ENCODE peak calls at places on chromosomes 11 and 22, in eight cellular contexts. N, H, J, Y, W, B, T and S are unnamed samples.
A peak's percentile ranks its signal among the peaks of the same experiment; 100 is the strongest.

GRCh38 chr11:105609832-105610781 is at the start of gene GRIA4:
- DNase-seq in N (peak; percentile 64), H (peak; percentile 88), J (peak; percentile 70), Y (peak; percentile 70), W (peak; percentile 74), B (peak; percentile 72), T (peak; percentile 86), S (peak; percentile 65)

GRCh38 chr22:36873614-36874308 is 13.0 kb downstream of the NCF4 start:
- DNase-seq in N (no peak), H (peak; percentile 64), J (peak; percentile 50), Y (peak; percentile 92), W (peak; percentile 45), B (peak; percentile 66), T (peak; percentile 73), S (peak; percentile 80)

GRCh38 chr11:113179181-113179701 is 135.1 kb upstream of the TTC12 start:
- DNase-seq in N (peak; percentile 41), H (no peak), J (no peak), Y (no peak), W (no peak), B (no peak), T (peak; percentile 65), S (no peak)

GRCh38 chr22:39287076-39287743 is 32.2 kb downstream of the RPL3 start:
- DNase-seq in N (no peak), H (peak; percentile 81), J (no peak), Y (peak; percentile 41), W (no peak), B (no peak), T (no peak), S (no peak)

GRCh38 chr22:22702159-22702873 is 57.9 kb downstream of the GGTLC2 start:
- DNase-seq in N (no peak), H (no peak), J (peak; percentile 58), Y (peak; percentile 39), W (no peak), B (no peak), T (peak; percentile 79), S (no peak)

GRCh38 chr11:116895053-116895757 is 57.8 kb upstream of the APOA1 start:
- DNase-seq in N (peak; percentile 18), H (no peak), J (peak; percentile 71), Y (no peak), W (no peak), B (no peak), T (peak; percentile 84), S (no peak)

GRCh38 chr11:61917357-61918109 is at the start of gene RAB3IL1:
- DNase-seq in N (peak; percentile 56), H (peak; percentile 40), J (peak; percentile 71), Y (no peak), W (no peak), B (peak; percentile 86), T (peak; percentile 82), S (peak; percentile 78)

GRCh38 chr22:24419480-24419860 is 7.9 kb upstream of the ADORA2A start:
- DNase-seq in N (no peak), H (no peak), J (no peak), Y (no peak), W (no peak), B (no peak), T (no peak), S (no peak)

GRCh38 chr22:19862616-19863246 is 8.1 kb upstream of the GNB1L start:
- DNase-seq in N (no peak), H (no peak), J (no peak), Y (no peak), W (no peak), B (no peak), T (peak; percentile 27), S (no peak)

GRCh38 chr22:19863571-19863970 is 8.9 kb upstream of the GNB1L start:
- DNase-seq in N (no peak), H (no peak), J (no peak), Y (no peak), W (no peak), B (no peak), T (peak; percentile 7), S (no peak)

GRCh38 chr22:19865141-19865829 is 10.6 kb upstream of the GNB1L start:
- DNase-seq in N (no peak), H (no peak), J (no peak), Y (no peak), W (no peak), B (no peak), T (no peak), S (no peak)

GRCh38 chr22:19866665-19867009 is 12.0 kb upstream of the GNB1L start:
- DNase-seq in N (no peak), H (no peak), J (no peak), Y (no peak), W (no peak), B (no peak), T (no peak), S (no peak)

DNA sequence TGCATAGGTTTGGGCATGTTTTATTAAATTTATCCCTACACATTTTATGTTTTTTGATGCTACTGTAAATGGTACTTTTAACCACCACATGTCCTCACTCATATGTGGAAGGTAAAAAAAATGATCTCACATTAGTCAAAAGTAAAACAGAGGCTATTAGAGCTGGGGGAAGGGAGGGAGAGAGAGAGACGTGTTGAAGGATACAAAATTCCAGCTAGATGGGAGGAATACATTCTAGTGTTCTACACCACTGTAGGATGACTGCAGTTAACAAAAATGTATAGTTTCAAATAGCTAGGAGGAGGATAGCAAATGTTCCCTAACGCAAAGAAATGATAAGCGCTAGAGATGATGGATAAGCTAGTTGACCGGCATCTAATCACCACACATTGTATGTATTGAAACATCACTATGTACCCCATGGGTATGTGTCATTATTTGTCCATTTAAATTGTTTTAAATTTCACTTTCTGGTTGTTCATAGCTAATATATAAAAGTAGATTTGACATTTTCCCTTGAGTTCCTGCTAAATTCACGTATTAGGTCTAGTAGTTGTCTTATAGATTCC is 9.9 kb upstream of the GNB1L start:
- DNase-seq in N (no peak), H (no peak), J (no peak), Y (no peak), W (peak; percentile 28), B (peak; percentile 11), T (no peak), S (no peak)
- H3K4me1 ChIP-seq in N (no peaks in the 10 kb centered on the region), H (no peaks in the 10 kb centered on the region), J (no peaks in the 10 kb centered on the region), Y (no peaks in the 10 kb centered on the region), W (no peaks in the 10 kb centered on the region), B (no peaks in the 10 kb centered on the region), T (no peaks in the 10 kb centered on the region), S (no peaks in the 10 kb centered on the region)

GRCh38 chr11:35163209-35163608 is 24.2 kb downstream of the CD44 start:
- DNase-seq in N (no peak), H (peak; percentile 55), J (no peak), Y (no peak), W (no peak), B (peak; percentile 39), T (no peak), S (peak; percentile 58)

GRCh38 chr11:35162795-35163194 is 23.8 kb downstream of the CD44 start:
- DNase-seq in N (no peak), H (peak; percentile 81), J (no peak), Y (no peak), W (peak; percentile 47), B (peak; percentile 44), T (no peak), S (peak; percentile 78)

GRCh38 chr11:35165416-35166368 is 26.7 kb downstream of the CD44 start:
- DNase-seq in N (no peak), H (peak; percentile 86), J (no peak), Y (peak; percentile 98), W (peak; percentile 50), B (peak; percentile 75), T (no peak), S (peak; percentile 88)

GRCh38 chr11:35166369-35167360 is 27.7 kb downstream of the CD44 start:
- DNase-seq in N (no peak), H (peak; percentile 89), J (no peak), Y (peak; percentile 9), W (peak; percentile 93), B (peak; percentile 94), T (no peak), S (peak; percentile 98)

DNA sequence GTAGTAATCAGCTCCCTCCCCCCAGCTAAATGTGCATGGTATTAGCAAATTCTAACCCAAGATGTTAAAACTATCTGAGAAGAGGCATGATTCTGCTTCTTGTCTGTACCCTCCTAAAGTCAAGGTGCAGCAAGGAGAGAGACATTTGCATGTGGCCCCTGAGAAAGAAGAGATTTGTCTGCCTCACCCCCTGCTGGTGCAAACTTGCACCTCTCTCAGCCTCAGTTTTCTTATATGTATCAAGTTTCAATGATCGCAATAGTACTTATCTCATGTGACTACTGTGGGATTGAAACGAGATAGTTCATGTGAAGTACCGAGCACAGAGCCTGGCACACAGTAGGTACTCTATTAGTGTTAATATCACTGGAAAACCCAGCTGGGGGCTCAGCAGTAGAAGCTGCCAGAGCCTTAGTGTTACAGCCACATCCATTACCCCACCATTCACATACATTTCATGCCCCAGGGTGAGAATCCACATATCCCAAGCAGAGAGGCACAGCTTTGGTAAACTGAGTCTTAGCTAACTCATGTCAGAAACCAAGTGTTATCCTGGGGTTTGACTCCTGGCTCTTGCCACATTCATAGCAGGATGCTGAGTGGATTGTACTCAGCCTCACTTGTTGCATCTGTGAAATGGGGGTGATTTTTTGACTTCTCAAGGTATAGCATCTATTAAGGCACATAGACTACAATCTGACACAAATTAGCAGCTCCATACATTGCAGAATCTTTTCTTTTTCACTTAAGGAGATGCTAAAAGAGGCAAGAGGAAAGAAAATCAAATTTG is 24.9 kb downstream of the CD44 start:
- DNase-seq in N (no peak), H (no peak), J (no peak), Y (peak; percentile 72), W (peak; percentile 31), B (no peak), T (peak; percentile 64), S (no peak)
- H3K9ac ChIP-seq in N (no peak overlapping the region), H (peak overlapping the region; percentile 90), J (no peak overlapping the region), Y (peak overlapping the region; percentile 84), W (no peak overlapping the region), B (peak overlapping the region; percentile 61), T (no peak overlapping the region), S (peak overlapping the region; percentile 82)

GRCh38 chr11:3617990-3618389 is 23.8 kb downstream of the ART5 start:
- DNase-seq in N (no peak), H (no peak), J (no peak), Y (no peak), W (no peak), B (no peak), T (peak; percentile 39), S (no peak)
- H3K27me3 ChIP-seq in N (no peaks in the 10 kb centered on the region), H (no peaks in the 10 kb centered on the region), J (no peaks in the 10 kb centered on the region), Y (no peaks in the 10 kb centered on the region), W (peaks cover 14% of the 10 kb centered on the region), B (peaks cover 3% of the 10 kb centered on the region), T (peaks cover 8% of the 10 kb centered on the region), S (no peaks in the 10 kb centered on the region)

GRCh38 chr11:67463186-67463585 is 5.9 kb downstream of the TMEM134 start:
- DNase-seq in N (no peak), H (no peak), J (no peak), Y (no peak), W (no peak), B (no peak), T (no peak), S (no peak)

GRCh38 chr11:67465190-67465522 is 3.9 kb downstream of the TMEM134 start:
- DNase-seq in N (no peak), H (peak; percentile 4), J (no peak), Y (no peak), W (no peak), B (no peak), T (no peak), S (no peak)

GRCh38 chr11:67463680-67464410 is 5.2 kb downstream of the TMEM134 start:
- DNase-seq in N (no peak), H (peak; percentile 43), J (peak; percentile 63), Y (no peak), W (no peak), B (no peak), T (peak; percentile 57), S (peak; percentile 49)

GRCh38 chr11:67466367-67466766 is 2.7 kb downstream of the TMEM134 start:
- DNase-seq in N (no peak), H (no peak), J (no peak), Y (no peak), W (no peak), B (no peak), T (no peak), S (no peak)

DNA sequence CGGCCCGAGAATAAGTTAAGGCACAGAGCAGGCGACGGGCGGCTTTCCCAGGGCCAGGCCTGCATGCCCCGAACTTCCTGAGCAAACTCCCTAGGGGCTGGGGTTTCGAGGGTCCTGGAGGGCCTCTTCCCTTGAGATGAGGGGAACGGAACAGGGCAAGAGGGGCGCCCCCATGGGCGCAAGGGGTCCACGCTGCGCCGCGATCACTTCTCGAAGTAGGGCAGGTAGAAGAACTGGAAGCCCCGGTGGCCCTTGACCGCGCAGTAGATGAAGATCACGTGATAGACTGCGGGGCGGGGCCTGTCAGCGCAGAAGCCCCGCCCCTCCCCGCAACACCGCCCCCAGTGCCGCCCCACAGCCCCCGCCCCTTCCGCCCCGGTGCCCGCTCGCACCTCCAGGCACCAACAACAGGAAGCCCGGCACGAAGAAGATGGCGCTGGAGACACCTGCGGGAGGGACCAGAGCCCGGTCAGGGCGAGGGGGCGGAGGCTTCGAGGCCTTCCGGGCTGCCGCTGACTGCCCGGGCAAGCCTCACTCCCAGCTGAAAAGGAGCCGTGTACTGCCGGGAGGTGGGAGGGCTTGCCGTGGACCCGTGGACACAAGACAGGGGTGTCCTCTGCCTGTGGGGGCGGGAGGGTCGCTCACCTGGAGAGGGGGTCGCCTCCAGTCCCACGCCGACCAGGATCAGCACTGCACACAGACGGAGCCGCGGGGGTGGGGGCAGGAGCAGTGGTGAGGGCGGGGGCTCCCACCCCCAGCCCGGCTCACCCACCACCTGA is 4.5 kb downstream of the TMEM134 start:
- DNase-seq in N (peak; percentile 70), H (peak; percentile 66), J (peak; percentile 95), Y (peak; percentile 93), W (peak; percentile 42), B (peak; percentile 41), T (peak; percentile 98), S (peak; percentile 79)
- H3K4me1 ChIP-seq in N (peaks cover 15% of the 10 kb centered on the region), H (peaks cover 32% of the 10 kb centered on the region), J (no peaks in the 10 kb centered on the region), Y (peaks cover 12% of the 10 kb centered on the region), W (peaks cover 9% of the 10 kb centered on the region), B (peaks cover 10% of the 10 kb centered on the region), T (no peaks in the 10 kb centered on the region), S (peaks cover 1% of the 10 kb centered on the region)